ENCODE peak calls at places on chromosome 22, in nine cellular contexts. G is astrocyte, O is uterus, M is neural progenitor cell, R is suprapubic skin, I is heart left ventricle, X is kidney, P is cardiac muscle cell, A is left ventricle myocardium inferior. N is an unnamed sample. For H3K4me1 and H3K9me3, the result is how much of the 10 kb centered on the place peaks cover.

GRCh38 chr22:30038219-30038618 is 42.0 kb upstream of the HORMAD2 start:
- DNase-seq in X (no peak), M (no peak), R (no peak), P (peak), A (no peak), I (no peak), O (peak), G (peak), N (no peak)

GRCh38 chr22:24505337-24505736 is 10.2 kb downstream of the UPB1 start:
- DNase-seq in P (no peak), O (no peak), X (no peak), I (no peak), M (no peak), R (no peak), A (no peak), G (no peak), N (no peak)

GRCh38 chr22:17110791-17111550 is 10.2 kb downstream of the TMEM121B start:
- DNase-seq in R (no peak), I (no peak), O (no peak), G (no peak), P (no peak), A (no peak), M (no peak), X (no peak), N (no peak)

GRCh38 chr22:30251661-30252226 is 5.2 kb upstream of the LIF start:
- DNase-seq in M (no peak), X (no peak), A (peak), R (no peak), P (peak), I (no peak), G (peak), O (no peak), N (no peak)

GRCh38 chr22:45969414-45969799 is 7.6 kb downstream of the WNT7B start:
- DNase-seq in G (peak), A (no peak), R (no peak), P (peak), I (no peak), X (no peak), O (no peak), M (peak), N (peak)

GRCh38 chr22:20865869-20866445 is 7.2 kb downstream of the SNAP29 start:
- DNase-seq in M (no peak), I (no peak), R (no peak), G (no peak), O (no peak), X (no peak), A (no peak), P (no peak), N (no peak)

GRCh38 chr22:31337178-31337577 is 9.0 kb downstream of the PATZ1 start:
- DNase-seq in O (no peak), G (no peak), I (no peak), X (peak), M (no peak), P (no peak), R (no peak), A (no peak), N (no peak)

GRCh38 chr22:34236527-34236926 is 316.3 kb upstream of the LARGE1 start:
- DNase-seq in X (no peak), R (no peak), P (no peak), M (no peak), A (peak), I (no peak), O (no peak), G (no peak), N (no peak)

GRCh38 chr22:42603427-42603826 is 11.3 kb downstream of the POLDIP3 start:
- DNase-seq in A (no peak), M (no peak), I (no peak), R (no peak), G (no peak), P (no peak), X (no peak), O (no peak), N (no peak)

GRCh38 chr22:45335021-45335818 is 25.5 kb downstream of the FAM118A start:
- DNase-seq in M (peak), O (no peak), R (no peak), X (no peak), G (no peak), I (peak), A (peak), P (no peak), N (no peak)

GRCh38 chr22:25203082-25203481 is 3.4 kb downstream of the CRYBB3 start:
- DNase-seq in R (no peak), G (no peak), P (no peak), O (no peak), X (no peak), A (no peak), M (no peak), I (no peak), N (no peak)

GRCh38 chr22:43384863-43385262 is 27.0 kb upstream of the MPPED1 start:
- DNase-seq in M (no peak), A (no peak), O (no peak), P (no peak), R (no peak), X (peak), G (no peak), I (no peak), N (no peak)

GRCh38 chr22:40855960-40856512 is 403 bp downstream of the ST13 start:
- DNase-seq in P (peak), M (peak), R (peak), G (peak), O (no peak), A (peak), X (peak), I (no peak), N (no peak)

GRCh38 chr22:17920145-17920605 is 104.2 kb downstream of the MICAL3 start:
- DNase-seq in A (peak), G (peak), X (peak), R (no peak), P (peak), O (peak), M (peak), I (peak), N (no peak)

GRCh38 chr22:31611065-31611760 is 50.8 kb downstream of the PISD start:
- DNase-seq in M (no peak), O (no peak), X (peak), P (peak), I (peak), G (no peak), R (no peak), A (no peak), N (peak)

GRCh38 chr22:21984793-21985192 is 2.2 kb upstream of the TOP3B start:
- DNase-seq in X (peak), G (no peak), P (peak), M (peak), I (no peak), R (no peak), O (no peak), A (no peak), N (no peak)

GRCh38 chr22:24805790-24806662 is at the start of gene SGSM1:
- DNase-seq in G (peak), I (peak), P (peak), M (peak), O (peak), X (peak), R (peak), A (peak), N (peak)

GRCh38 chr22:46348099-46348695 is 12.7 kb downstream of the TRMU start:
- DNase-seq in A (no peak), M (no peak), O (no peak), X (peak), R (no peak), P (no peak), G (no peak), I (peak), N (peak)

GRCh38 chr22:30079952-30080533 is at the start of gene HORMAD2:
- DNase-seq in X (peak), R (peak), M (peak), O (no peak), I (no peak), P (peak), A (no peak), G (peak), N (peak)

GRCh38 chr22:44577391-44578114 is 79.5 kb upstream of the RTL6 start:
- DNase-seq in M (no peak), I (peak), A (no peak), X (no peak), O (no peak), P (no peak), G (no peak), R (no peak), N (peak)

GRCh38 chr22:30453731-30454510 is 17.9 kb downstream of the SEC14L3 start:
- DNase-seq in A (no peak), I (no peak), G (no peak), O (no peak), R (no peak), M (peak), P (peak), X (no peak), N (no peak)

GRCh38 chr22:43900206-43900605 is 8.4 kb upstream of the PNPLA5 start:
- DNase-seq in I (no peak), A (no peak), R (no peak), P (no peak), X (no peak), M (no peak), G (no peak), O (no peak), N (no peak)

GRCh38 chr22:20994128-20994901 is 7.6 kb downstream of the THAP7 start:
- DNase-seq in I (no peak), O (no peak), A (no peak), X (peak), M (no peak), P (no peak), G (no peak), R (no peak), N (peak)

GRCh38 chr22:20000246-20001081 is 16.2 kb downstream of the ARVCF start:
- DNase-seq in A (peak), X (peak), G (no peak), P (no peak), O (no peak), I (peak), M (no peak), R (no peak), N (peak)

GRCh38 chr22:20406686-20407408 is 12.9 kb downstream of the ZNF74 start:
- DNase-seq in P (no peak), A (no peak), X (no peak), I (no peak), G (no peak), M (no peak), R (no peak), O (no peak), N (no peak)

GRCh38 chr22:17119481-17120202 is 1.5 kb downstream of the TMEM121B start:
- DNase-seq in A (peak), X (no peak), P (peak), O (no peak), G (no peak), I (peak), M (peak), R (no peak), N (peak)

GRCh38 chr22:24445481-24446290 is 18.3 kb downstream of the ADORA2A start:
- DNase-seq in O (no peak), R (peak), P (no peak), I (no peak), X (peak), M (peak), A (no peak), G (no peak), N (no peak)

GRCh38 chr22:17672417-17672991 is 33.9 kb downstream of the BCL2L13 start:
- DNase-seq in M (peak), G (peak), R (no peak), P (no peak), X (no peak), I (no peak), O (no peak), A (no peak), N (no peak)

GRCh38 chr22:24683671-24684070 is 80.7 kb downstream of the GGT1 start:
- DNase-seq in X (no peak), G (peak), O (no peak), M (no peak), A (no peak), P (peak), I (no peak), R (no peak), N (no peak)

GRCh38 chr22:46315976-46316375 is 19.3 kb downstream of the GTSE1 start:
- DNase-seq in I (no peak), O (no peak), P (no peak), M (no peak), A (no peak), X (no peak), G (no peak), R (no peak), N (no peak)

GRCh38 chr22:19383292-19383691 is 48.2 kb downstream of the HIRA start:
- DNase-seq in M (no peak), R (no peak), I (no peak), P (no peak), X (no peak), O (no peak), A (no peak), G (no peak), N (no peak)

GRCh38 chr22:35736701-35737100 is 19.0 kb downstream of the APOL5 start:
- DNase-seq in A (no peak), R (no peak), O (no peak), P (no peak), G (no peak), I (no peak), M (no peak), X (no peak), N (no peak)

DNA sequence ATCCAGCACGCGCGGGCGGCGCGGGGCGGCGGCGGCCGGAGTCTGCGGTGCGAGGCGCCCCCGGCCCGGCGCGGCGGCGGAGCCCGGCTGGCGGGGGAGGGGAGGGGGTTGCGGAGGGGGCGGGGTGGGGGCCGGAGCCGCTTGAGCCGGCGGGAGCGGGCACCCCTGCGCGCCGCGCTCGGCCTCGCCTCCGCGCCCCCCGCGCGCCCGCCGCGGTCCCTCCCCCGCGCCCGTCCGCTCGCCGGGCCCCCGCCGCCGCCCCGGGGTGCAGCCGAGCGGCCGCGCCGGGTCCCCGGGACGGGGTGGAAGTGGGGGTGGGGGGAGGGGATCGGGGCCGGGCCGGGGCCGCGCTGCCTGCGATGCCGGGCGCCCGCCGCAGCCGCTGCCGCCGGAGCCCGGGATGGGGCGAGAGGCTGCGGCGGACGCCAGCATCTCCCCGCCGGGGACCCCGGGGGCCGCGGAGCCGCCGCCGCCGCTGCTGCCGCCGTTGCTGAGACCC is 284 bp downstream of the MGAT3 start:
- DNase-seq in A (no peak), I (no peak), X (no peak), G (no peak), R (no peak), P (no peak), M (peak), O (no peak), N (no peak)
- H3K4me1 ChIP-seq in A (under half), I (under half), X (under half), G (under half), R (under half), P (under half), M (under half), O (under half), N (under half)

GRCh38 chr22:47355776-47356432 is 593.5 kb downstream of the TBC1D22A start:
- DNase-seq in M (no peak), G (no peak), A (no peak), X (no peak), I (no peak), P (no peak), R (no peak), O (no peak), N (no peak)

GRCh38 chr22:47355388-47355725 is 592.9 kb downstream of the TBC1D22A start:
- DNase-seq in A (no peak), X (no peak), P (no peak), M (no peak), G (no peak), R (no peak), I (no peak), O (no peak), N (no peak)

GRCh38 chr22:47356433-47357011 is 594.1 kb downstream of the TBC1D22A start:
- DNase-seq in P (no peak), R (no peak), M (no peak), G (no peak), I (no peak), A (no peak), O (no peak), X (no peak), N (no peak)

GRCh38 chr22:47357086-47357485 is 594.6 kb downstream of the TBC1D22A start:
- DNase-seq in X (no peak), P (no peak), I (no peak), G (no peak), M (no peak), O (no peak), A (no peak), R (no peak), N (peak)

GRCh38 chr22:47357493-47357892 is 595.0 kb downstream of the TBC1D22A start:
- DNase-seq in R (no peak), A (no peak), X (no peak), I (no peak), M (no peak), P (no peak), O (no peak), G (no peak), N (no peak)
- H3K9me3 ChIP-seq in R (under half), A (under half), X (under half), I (under half), M (under half), P (under half), O (under half), G (under half), N (under half)

DNA sequence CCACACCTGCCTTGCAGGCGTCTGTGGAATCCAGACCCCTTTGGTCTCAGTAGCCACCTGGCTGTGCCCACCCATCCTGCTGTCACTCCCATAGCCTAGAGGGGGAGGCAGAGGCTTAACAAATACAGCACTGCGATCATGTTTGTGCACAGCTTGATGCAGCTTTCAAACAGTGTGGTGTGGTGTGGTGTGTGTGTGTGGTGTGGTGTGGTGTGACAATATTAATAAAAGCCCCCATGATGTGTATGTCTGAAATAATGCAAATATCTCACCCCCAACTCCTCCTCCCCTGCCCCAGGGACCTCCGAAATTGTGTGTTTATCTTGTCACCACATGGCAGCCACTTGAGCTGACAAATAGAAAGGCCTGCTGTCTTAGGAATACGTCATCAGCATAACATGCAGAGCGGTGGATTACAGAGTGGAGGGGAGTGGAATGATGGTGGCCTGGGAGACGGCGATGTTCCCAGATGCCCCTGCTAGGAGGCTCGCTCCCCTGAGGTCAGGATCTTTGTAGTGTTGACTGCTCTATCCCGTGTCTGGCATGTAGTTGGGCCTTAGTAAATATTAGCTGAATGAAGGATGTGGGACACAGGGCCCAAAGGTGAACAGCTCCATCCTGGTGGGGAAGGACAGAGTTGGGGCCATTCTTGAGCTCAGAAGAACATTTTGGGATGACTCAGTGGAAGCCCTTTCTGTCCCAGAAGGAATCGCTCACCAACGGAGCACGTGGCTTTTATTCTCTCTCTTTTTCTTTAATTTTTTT is 2.8 kb downstream of the PDXP start:
- DNase-seq in X (no peak), G (peak), R (no peak), I (no peak), A (no peak), O (peak), P (peak), M (peak), N (no peak)
- TF ChIP-seq CTCF in X (peak), G (peak), R (peak), I (peak), A (peak), O (peak), P (peak), M (peak), N (peak)

DNA sequence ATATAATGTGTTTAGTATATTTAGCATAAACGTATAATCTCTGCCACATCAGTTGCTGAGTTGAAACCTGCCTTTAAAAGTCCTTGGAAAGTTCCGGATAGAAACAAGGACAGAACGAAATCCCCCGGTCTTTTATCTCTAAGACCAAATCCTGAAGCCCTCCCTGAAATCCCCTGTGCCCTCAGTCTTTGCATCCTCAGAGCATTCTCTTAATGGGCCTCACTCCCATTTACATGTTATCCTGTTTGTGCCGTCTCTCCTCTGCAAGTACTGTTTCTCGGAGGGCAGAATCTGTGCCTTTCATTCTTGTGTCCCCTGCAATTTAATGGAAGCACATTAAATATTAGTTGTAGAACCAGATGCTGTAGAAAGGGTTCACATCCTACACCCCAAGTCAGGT is 56.0 kb downstream of the ZNRF3 start:
- DNase-seq in X (no peak), P (no peak), I (no peak), M (peak), O (no peak), R (no peak), G (no peak), A (no peak), N (no peak)
- H3K4me1 ChIP-seq in X (under half), P (half or more), I (under half), M (half or more), O (under half), R (under half), G (under half), A (under half), N (under half)

GRCh38 chr22:48275412-48275811 is 1513.0 kb downstream of the TBC1D22A start:
- DNase-seq in X (peak), I (no peak), M (no peak), R (no peak), A (no peak), G (no peak), O (no peak), P (no peak), N (no peak)
- H3K9me3 ChIP-seq in X (under half), I (under half), M (under half), R (under half), A (under half), G (under half), O (under half), P (under half), N (under half)

GRCh38 chr22:26377170-26377825 is 51.8 kb upstream of the ASPHD2 start:
- DNase-seq in R (no peak), I (no peak), P (peak), A (no peak), O (no peak), M (peak), G (no peak), X (no peak), N (no peak)
- TF ChIP-seq CTCF in R (no peak), I (no peak), P (no peak), A (no peak), O (no peak), M (peak), G (no peak), X (no peak), N (no peak)

DNA sequence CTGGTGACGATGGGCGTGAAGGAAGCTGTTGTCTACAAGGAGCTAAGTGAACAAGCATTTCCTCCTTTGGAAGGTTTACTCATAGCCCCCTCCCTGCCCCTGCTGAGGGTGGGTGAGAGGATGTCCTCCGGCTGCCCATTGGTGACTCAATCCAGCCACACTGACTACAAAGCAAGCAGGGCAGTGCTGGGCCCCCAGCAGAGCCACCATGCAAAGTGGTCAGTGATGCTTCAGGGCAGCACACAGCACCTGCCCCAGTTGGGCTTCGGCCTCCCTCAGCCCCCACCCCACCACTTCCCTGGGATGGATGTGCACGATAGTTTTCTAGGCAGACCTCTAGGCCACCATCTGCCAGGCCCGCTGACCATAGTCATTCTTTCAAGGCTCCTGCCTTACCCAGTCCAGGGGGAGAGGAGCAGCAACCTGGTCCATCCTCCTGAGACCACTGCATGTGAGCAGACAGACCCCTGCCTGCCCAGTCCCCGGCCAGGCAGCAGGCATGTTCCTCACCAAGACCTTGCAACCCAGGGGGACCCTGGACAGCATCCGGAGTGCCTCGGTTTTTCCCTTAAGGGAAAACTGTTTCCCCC is 125.1 kb downstream of the BCR start:
- DNase-seq in P (peak), R (peak), O (peak), X (peak), M (no peak), A (no peak), G (peak), I (peak), N (no peak)
- H3K4me1 ChIP-seq in P (under half), R (under half), O (under half), X (under half), M (under half), A (under half), G (under half), I (under half), N (under half)

N was measured in upper lobe of left lung.